ENCODE peak calls at places on chromosomes 5 and 9, in four cellular contexts. L is pancreas, B is adipocyte, E is breast epithelium. P is an unnamed sample.

GRCh38 chr5:3123763-3124157 is 372.3 kb upstream of the IRX2 start:
- DNase-seq in L (no peak), B (no peak), E (no peak), P (no peak)

GRCh38 chr9:19229725-19230355 is 653 bp upstream of the DENND4C start:
- DNase-seq in L (no peak), B (no peak), E (peak; percentile 53), P (peak; percentile 45)

GRCh38 chr5:175493726-175494125 is 15.4 kb downstream of the SFXN1 start:
- DNase-seq in L (no peak), B (no peak), E (no peak), P (no peak)

GRCh38 chr5:66551338-66551737 is 44.9 kb upstream of the MAST4 start:
- DNase-seq in L (no peak), B (no peak), E (no peak), P (no peak)

GRCh38 chr9:94639045-94639995 is at the start of gene FBP1:
- DNase-seq in L (peak; percentile 63), B (no peak), E (peak; percentile 69), P (no peak)

GRCh38 chr5:5941486-5941885 is 436.9 kb downstream of the MED10 start:
- DNase-seq in L (no peak), B (no peak), E (no peak), P (no peak)

GRCh38 chr9:132157347-132158116 is 4.3 kb upstream of the NTNG2 start:
- DNase-seq in L (no peak), B (no peak), E (no peak), P (no peak)

GRCh38 chr5:145014109-145014508 is 821.0 kb downstream of the PRELID2 start:
- DNase-seq in L (no peak), B (no peak), E (no peak), P (no peak)

GRCh38 chr9:88746029-88746743 is 211.2 kb downstream of the NXNL2 start:
- DNase-seq in L (no peak), B (peak; percentile 97), E (no peak), P (peak; percentile 88)

GRCh38 chr9:91811024-91811909 is 138.8 kb downstream of the ROR2 start:
- DNase-seq in L (no peak), B (no peak), E (no peak), P (no peak)

GRCh38 chr5:148697177-148697820 is 43.0 kb upstream of the HTR4 start:
- DNase-seq in L (no peak), B (peak; percentile 2), E (no peak), P (peak; percentile 10)

GRCh38 chr5:31408814-31409213 is 123.1 kb downstream of the DROSHA start:
- DNase-seq in L (no peak), B (peak; percentile 43), E (no peak), P (peak; percentile 75)

GRCh38 chr5:32400394-32400793 is 44.1 kb downstream of the ZFR start:
- DNase-seq in L (no peak), B (no peak), E (no peak), P (no peak)

GRCh38 chr5:93099902-93100347 is 481.1 kb downstream of the NR2F1-AS1 start:
- DNase-seq in L (no peak), B (no peak), E (no peak), P (peak; percentile 20)

GRCh38 chr9:70641631-70642030 is 227.2 kb upstream of the KLF9 start:
- DNase-seq in L (no peak), B (no peak), E (no peak), P (no peak)

GRCh38 chr5:170393235-170393634 is 4.1 kb upstream of the KCNMB1 start:
- DNase-seq in L (no peak), B (no peak), E (no peak), P (no peak)